ENCODE peak calls at places on chromosome 17, in ten cellular contexts. D is NCI-H1092 treated with DMSO at 0.1 percent for 48 hours; C is neural crest cell; X is tibial nerve; P is HTR-8/SVneo; V is skeletal muscle cell; F is naive thymus-derived CD4-positive, alpha-beta T cell; O is Daoy; U is activated naive CD4-positive, alpha-beta T cell treated with anti-CD3 and anti-CD28 coated beads for 36 hours; Y is RCC 7860. T is an unnamed sample.

GRCh38 chr17:69300222-69300621 is 26.7 kb downstream of the ABCA5 start:
- DNase-seq in P (no peak), C (no peak), O (no peak), F (no peak), D (no peak), U (no peak), V (no peak), Y (no peak), X (no peak), T (no peak)

GRCh38 chr17:76816590-76817135 is 51.5 kb upstream of the MGAT5B start:
- DNase-seq in F (peak), O (peak), D (peak), V (no peak), Y (peak), X (no peak), P (peak), C (peak), U (peak), T (peak)

GRCh38 chr17:65154770-65155589 is 17.8 kb downstream of the RGS9 start:
- DNase-seq in X (no peak), C (no peak), F (no peak), P (peak), U (no peak), Y (peak), O (peak), V (peak), D (no peak), T (no peak)

GRCh38 chr17:44367219-44367618 is 3.6 kb upstream of the FAM171A2 start:
- DNase-seq in Y (no peak), V (no peak), O (no peak), C (no peak), D (no peak), P (no peak), F (no peak), U (no peak), X (no peak), T (no peak)

GRCh38 chr17:9356488-9356911 is 219.1 kb downstream of the STX8 start:
- DNase-seq in Y (no peak), X (no peak), C (no peak), O (no peak), D (no peak), F (no peak), P (no peak), V (no peak), U (no peak), T (no peak)

GRCh38 chr17:67441052-67441738 is 64.1 kb downstream of the PITPNC1 start:
- DNase-seq in P (peak), C (no peak), D (no peak), Y (peak), F (peak), O (peak), V (peak), U (peak), X (no peak), T (no peak)

GRCh38 chr17:48219605-48220004 is 112.0 kb downstream of the SNX11 start:
- DNase-seq in V (no peak), D (peak), F (no peak), Y (no peak), O (no peak), P (no peak), C (no peak), X (no peak), U (no peak), T (no peak)

GRCh38 chr17:73823684-73824083 is 179.4 kb upstream of the SDK2 start:
- DNase-seq in V (no peak), D (no peak), Y (no peak), F (no peak), C (no peak), O (no peak), X (no peak), P (no peak), U (peak), T (no peak)

GRCh38 chr17:81812571-81813370 is 8.8 kb downstream of the GCGR start:
- DNase-seq in Y (no peak), P (no peak), O (no peak), U (no peak), F (no peak), X (no peak), D (no peak), V (no peak), C (no peak), T (no peak)

GRCh38 chr17:8339540-8339939 is at the start of gene ODF4:
- DNase-seq in X (no peak), F (no peak), U (no peak), P (no peak), O (no peak), D (no peak), V (no peak), C (no peak), Y (no peak), T (no peak)

GRCh38 chr17:72646176-72646575 is 446.3 kb downstream of the SLC39A11 start:
- DNase-seq in O (no peak), C (no peak), Y (no peak), V (no peak), X (no peak), P (no peak), U (no peak), D (no peak), F (no peak), T (no peak)

GRCh38 chr17:73126716-73127473 is 34.4 kb upstream of the SLC39A11 start:
- DNase-seq in D (no peak), C (no peak), F (no peak), O (peak), V (no peak), Y (no peak), U (no peak), P (no peak), X (no peak), T (no peak)

GRCh38 chr17:69425978-69426377 is 11.5 kb downstream of the MAP2K6 start:
- DNase-seq in D (no peak), C (no peak), Y (no peak), X (no peak), P (no peak), U (no peak), F (no peak), O (no peak), V (no peak), T (no peak)

GRCh38 chr17:12070561-12070960 is 49.9 kb downstream of the MAP2K4 start:
- DNase-seq in O (peak), P (peak), X (no peak), C (no peak), Y (no peak), D (no peak), V (peak), F (no peak), U (no peak), T (peak)

GRCh38 chr17:50899005-50899460 is 32.9 kb upstream of the TOB1 start:
- DNase-seq in Y (no peak), X (no peak), V (no peak), O (no peak), U (no peak), P (no peak), D (no peak), F (no peak), C (no peak), T (no peak)